ENCODE peak calls at places on chromosomes 2 and 18, in five cellular contexts. P is sciatic nerve, H is AG08395, Y is NCI-H1694, Z is GM10248. Q is an unnamed sample.

GRCh38 chr2:158509928-158510797 is 53.4 kb downstream of the PKP4 start:
- DNase-seq in P (no peak), H (no peak), Y (no peak), Z (no peak), Q (no peak)

GRCh38 chr2:19120941-19121750 is 237.3 kb downstream of the OSR1 start:
- DNase-seq in P (peak), H (peak), Y (no peak), Z (no peak), Q (no peak)

GRCh38 chr18:8367217-8367988 is 241.8 kb upstream of the RAB12 start:
- DNase-seq in P (peak), H (peak), Y (peak), Z (peak), Q (no peak)

GRCh38 chr18:8507361-8507760 is 101.9 kb upstream of the RAB12 start:
- DNase-seq in P (no peak), H (no peak), Y (no peak), Z (no peak), Q (no peak)

GRCh38 chr18:59715966-59716369 is 18.7 kb upstream of the CCBE1 start:
- DNase-seq in P (no peak), H (peak), Y (no peak), Z (no peak), Q (no peak)

GRCh38 chr2:55951533-55951932 is 28.0 kb upstream of the EFEMP1 start:
- DNase-seq in P (no peak), H (no peak), Y (no peak), Z (no peak), Q (no peak)

GRCh38 chr18:9643549-9643948 is 29.2 kb upstream of the PPP4R1 start:
- DNase-seq in P (no peak), H (peak), Y (no peak), Z (no peak), Q (no peak)

GRCh38 chr2:16130541-16130880 is 190.2 kb downstream of the MYCN start:
- DNase-seq in P (no peak), H (no peak), Y (no peak), Z (no peak), Q (no peak)

GRCh38 chr2:15937105-15937881 is 3.1 kb upstream of the MYCN start:
- DNase-seq in P (no peak), H (no peak), Y (no peak), Z (no peak), Q (no peak)

GRCh38 chr18:11859903-11860407 is 8.7 kb downstream of the CHMP1B start:
- DNase-seq in P (no peak), H (peak), Y (no peak), Z (no peak), Q (no peak)

GRCh38 chr2:108587621-108588020 is 53.4 kb downstream of the LIMS1 start:
- DNase-seq in P (no peak), H (peak), Y (no peak), Z (no peak), Q (peak)

GRCh38 chr2:135709992-135710391 is 31.7 kb upstream of the UBXN4 start:
- DNase-seq in P (peak), H (peak), Y (peak), Z (peak), Q (no peak)